ENCODE peak calls at places on chromosomes 13 and 19, in seven cellular contexts. One of them, this sample, is unnamed.

GRCh38 chr13:55410398-55411330 is 1730.1 kb upstream of the PRR20A start:
- DNase-seq in HT1080: no peak
- DNase-seq in lower leg skin: no peak
- DNase-seq in NCI-H2171 treated with DMSO at 0.1 percent for 48 hours: peak; percentile 45
- DNase-seq in A172: no peak
- DNase-seq in HEK293T: no peak
- DNase-seq in AG04450: no peak
- DNase-seq in this sample: no peak

GRCh38 chr19:401836-402535 is 7.0 kb downstream of the C2CD4C start:
- DNase-seq in NCI-H2171 treated with DMSO at 0.1 percent for 48 hours: no peak
- DNase-seq in HT1080: no peak
- DNase-seq in HEK293T: no peak
- DNase-seq in A172: no peak
- DNase-seq in AG04450: no peak
- DNase-seq in lower leg skin: no peak
- DNase-seq in this sample: no peak

GRCh38 chr13:34748078-34748477 is 194.0 kb upstream of the NBEA start:
- DNase-seq in NCI-H2171 treated with DMSO at 0.1 percent for 48 hours: no peak
- DNase-seq in lower leg skin: no peak
- DNase-seq in HT1080: peak; percentile 14
- DNase-seq in A172: peak; percentile 32
- DNase-seq in HEK293T: no peak
- DNase-seq in AG04450: no peak
- DNase-seq in this sample: peak; percentile 30

GRCh38 chr19:5814123-5814839 is 9.4 kb downstream of the NRTN start:
- DNase-seq in lower leg skin: no peak
- DNase-seq in NCI-H2171 treated with DMSO at 0.1 percent for 48 hours: no peak
- DNase-seq in AG04450: no peak
- DNase-seq in HT1080: no peak
- DNase-seq in HEK293T: no peak
- DNase-seq in A172: no peak
- DNase-seq in this sample: no peak

GRCh38 chr19:38657633-38658222 is 10.3 kb downstream of the ACTN4 start:
- DNase-seq in AG04450: no peak
- DNase-seq in lower leg skin: no peak
- DNase-seq in HT1080: peak; percentile 94
- DNase-seq in NCI-H2171 treated with DMSO at 0.1 percent for 48 hours: no peak
- DNase-seq in HEK293T: no peak
- DNase-seq in A172: peak; percentile 83
- DNase-seq in this sample: no peak

GRCh38 chr19:28217064-28217463 is 995.9 kb downstream of the UQCRFS1 start:
- DNase-seq in HT1080: no peak
- DNase-seq in lower leg skin: no peak
- DNase-seq in HEK293T: no peak
- DNase-seq in NCI-H2171 treated with DMSO at 0.1 percent for 48 hours: no peak
- DNase-seq in A172: no peak
- DNase-seq in AG04450: no peak
- DNase-seq in this sample: no peak

GRCh38 chr13:50740052-50740741 is 103.3 kb downstream of the DLEU7 start:
- DNase-seq in A172: no peak
- DNase-seq in AG04450: no peak
- DNase-seq in HEK293T: no peak
- DNase-seq in lower leg skin: no peak
- DNase-seq in HT1080: no peak
- DNase-seq in NCI-H2171 treated with DMSO at 0.1 percent for 48 hours: no peak
- DNase-seq in this sample: no peak

GRCh38 chr13:114124921-114125320 is 7.5 kb downstream of the RASA3 start:
- DNase-seq in AG04450: peak; percentile 58
- DNase-seq in A172: peak; percentile 83
- DNase-seq in HEK293T: no peak
- DNase-seq in lower leg skin: no peak
- DNase-seq in NCI-H2171 treated with DMSO at 0.1 percent for 48 hours: no peak
- DNase-seq in HT1080: peak; percentile 87
- DNase-seq in this sample: peak; percentile 40

This sample was measured in H4.